ENCODE peak calls at places on chromosomes 2 and 18, in four cellular contexts. I, H, L and T are unnamed samples.

GRCh38 chr18:48702346-48703032 is 163.7 kb downstream of the CTIF start:
- DNase-seq in I (no peak), H (no peak), L (no peak), T (no peak)

GRCh38 chr2:23585218-23585945 is 200.4 kb downstream of the KLHL29 start:
- DNase-seq in I (no peak), H (no peak), L (no peak), T (no peak)

GRCh38 chr2:85846411-85846810 is 42.4 kb downstream of the ST3GAL5 start:
- DNase-seq in I (no peak), H (no peak), L (no peak), T (no peak)

GRCh38 chr18:21686282-21687105 is 18.1 kb downstream of the ABHD3 start:
- DNase-seq in I (no peak), H (no peak), L (peak), T (no peak)

GRCh38 chr2:198134287-198134955 is 330.0 kb downstream of the PLCL1 start:
- DNase-seq in I (no peak), H (no peak), L (no peak), T (no peak)

GRCh38 chr2:136029149-136029548 is 43.7 kb upstream of the DARS1 start:
- DNase-seq in I (no peak), H (peak), L (no peak), T (no peak)

GRCh38 chr2:239727182-239727775 is 297.9 kb downstream of the NDUFA10 start:
- DNase-seq in I (no peak), H (no peak), L (no peak), T (peak)

GRCh38 chr2:113962692-113963480 is 73.0 kb downstream of the ACTR3 start:
- DNase-seq in I (no peak), H (no peak), L (no peak), T (no peak)

GRCh38 chr2:158841839-158842238 is 46.7 kb downstream of the DAPL1 start:
- DNase-seq in I (no peak), H (no peak), L (no peak), T (no peak)

GRCh38 chr2:232611559-232612218 is 21.7 kb upstream of the EFHD1 start:
- DNase-seq in I (peak), H (no peak), L (peak), T (peak)

GRCh38 chr2:236162804-236163482 is 5.2 kb downstream of the GBX2 start:
- DNase-seq in I (no peak), H (no peak), L (no peak), T (peak)

GRCh38 chr2:127091886-127092285 is 15.1 kb downstream of the BIN1 start:
- DNase-seq in I (no peak), H (no peak), L (no peak), T (no peak)

GRCh38 chr18:75255113-75255512 is 44.5 kb downstream of the TSHZ1 start:
- DNase-seq in I (no peak), H (no peak), L (no peak), T (no peak)

GRCh38 chr18:3179430-3180089 is 40.2 kb downstream of the MYOM1 start:
- DNase-seq in I (no peak), H (peak), L (no peak), T (no peak)

GRCh38 chr2:240199133-240199870 is 58.8 kb upstream of the OTOS start:
- DNase-seq in I (no peak), H (no peak), L (no peak), T (no peak)

GRCh38 chr18:80183273-80184050 is 63.9 kb downstream of the PARD6G start:
- DNase-seq in I (no peak), H (no peak), L (no peak), T (no peak)

GRCh38 chr2:203849010-203849409 is 18.6 kb upstream of the CTLA4 start:
- DNase-seq in I (no peak), H (no peak), L (no peak), T (no peak)

GRCh38 chr18:10374615-10375295 is 79.7 kb upstream of the APCDD1 start:
- DNase-seq in I (no peak), H (no peak), L (no peak), T (no peak)

GRCh38 chr2:203612246-203612645 is 77.1 kb upstream of the RAPH1 start:
- DNase-seq in I (no peak), H (no peak), L (no peak), T (no peak)

GRCh38 chr2:113203901-113204519 is 30.2 kb downstream of the PSD4 start:
- DNase-seq in I (peak), H (peak), L (peak), T (peak)

GRCh38 chr18:41121116-41121826 is 833.8 kb upstream of the PIK3C3 start:
- DNase-seq in I (no peak), H (no peak), L (no peak), T (no peak)

GRCh38 chr18:78992041-78992735 is 12.6 kb downstream of the SALL3 start:
- DNase-seq in I (no peak), H (no peak), L (no peak), T (no peak)

GRCh38 chr2:224837558-224837957 is 121.4 kb upstream of the CCDC195 start:
- DNase-seq in I (no peak), H (no peak), L (no peak), T (no peak)

GRCh38 chr2:51213826-51214225 is 181.9 kb upstream of the NRXN1 start:
- DNase-seq in I (no peak), H (no peak), L (no peak), T (no peak)

DNA sequence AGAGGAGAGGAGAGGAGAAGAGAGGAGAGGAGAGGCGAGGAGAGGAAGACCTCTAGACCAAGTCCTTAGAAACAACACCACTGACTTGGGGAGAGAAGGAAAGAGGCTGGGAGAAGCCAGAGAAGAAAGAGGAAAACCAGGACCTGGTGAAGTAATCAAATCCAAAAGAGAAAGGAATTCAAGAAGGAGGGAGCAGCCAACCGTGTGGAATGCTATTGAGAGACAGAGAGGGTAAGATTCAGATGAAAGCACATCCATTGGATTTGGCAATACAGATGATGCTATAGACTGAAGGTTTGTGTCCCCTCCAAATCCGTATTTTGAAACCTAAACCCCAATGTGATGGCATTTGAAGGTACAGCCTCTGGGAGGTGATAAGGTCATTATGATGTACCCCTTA is 50.7 kb downstream of the GALNT14 start:
- DNase-seq in I (no peak), H (no peak), L (no peak), T (no peak)
- TF ChIP-seq CREM in I (no peak), H (no peak), L (no peak), T (no peak)

DNA sequence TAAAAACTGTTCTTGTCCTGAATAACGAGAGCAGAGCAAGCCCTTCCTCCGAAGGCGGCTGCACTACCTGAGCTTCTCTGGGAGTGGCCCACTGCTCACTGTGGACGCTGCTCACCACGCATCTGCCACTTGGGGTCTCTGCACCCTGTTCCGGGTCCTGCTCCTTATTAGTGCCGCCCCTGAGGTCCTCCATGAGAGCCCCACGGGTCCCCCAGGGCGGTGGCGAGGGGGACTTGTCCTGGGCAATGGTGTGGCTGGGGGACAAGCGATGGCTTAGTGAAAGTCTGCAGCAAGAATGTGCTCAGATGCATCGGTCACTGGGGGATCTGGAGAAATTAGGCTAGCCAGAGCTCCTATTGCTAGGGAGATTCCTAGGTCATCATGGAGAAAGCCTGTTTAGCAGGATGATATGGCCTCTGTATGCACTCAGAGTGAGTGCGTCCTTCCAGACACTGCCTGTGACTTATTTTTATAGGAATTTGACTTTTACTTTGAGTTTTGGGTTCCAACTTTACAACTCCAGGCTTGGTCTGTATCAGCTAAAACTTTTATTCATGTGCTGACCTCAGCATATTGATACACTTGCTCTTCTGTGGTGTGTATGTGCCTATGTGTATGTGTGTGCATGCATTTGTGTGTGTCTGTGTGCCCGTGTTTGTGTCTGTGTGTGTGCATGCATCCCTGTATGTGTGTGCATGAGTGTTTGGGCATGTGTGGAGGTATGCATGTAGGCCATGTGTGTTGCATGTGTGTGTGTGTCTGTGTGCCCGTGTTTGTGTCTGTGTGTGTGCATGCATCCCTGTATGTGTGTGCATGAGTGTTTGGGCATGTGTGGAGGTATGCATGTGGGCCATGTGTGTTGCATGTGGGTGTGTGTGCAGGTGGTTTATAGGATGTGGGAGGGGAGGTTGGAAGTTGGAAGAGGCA is 129.5 kb downstream of the SNTG2 start:
- DNase-seq in I (no peak), H (no peak), L (no peak), T (no peak)
- TF ChIP-seq CREM in I (no peak), H (no peak), L (no peak), T (no peak)

GRCh38 chr18:31093294-31093693 is 8.9 kb downstream of the DSC2 start:
- DNase-seq in I (no peak), H (no peak), L (no peak), T (no peak)
- TF ChIP-seq CREM in I (no peak), H (no peak), L (no peak), T (no peak)

GRCh38 chr2:70767094-70767698 is 804 bp downstream of the ADD2 start:
- DNase-seq in I (peak), H (no peak), L (no peak), T (peak)
- TF ChIP-seq CREM in I (no peak), H (no peak), L (no peak), T (no peak)